ENCODE peak calls at places on chromosomes 13 and 19, in eight cellular contexts. W, B, S, I, J, Q, A and P are unnamed samples.

GRCh38 chr19:5949792-5950305 is 28.1 kb downstream of the RANBP3 start:
- DNase-seq in A (no peak), I (peak), S (no peak), B (peak), J (no peak), W (no peak), Q (no peak), P (peak)

GRCh38 chr19:36638862-36639510 is 27.7 kb downstream of the ZNF461 start:
- DNase-seq in Q (no peak), B (no peak), W (peak), I (no peak), A (peak), S (no peak), J (no peak), P (no peak)

GRCh38 chr19:18439025-18439909 is 1.3 kb upstream of the ISYNA1 start:
- DNase-seq in Q (no peak), W (peak), J (peak), B (peak), I (no peak), A (peak), S (no peak), P (no peak)

GRCh38 chr13:30634838-30635237 is 17.1 kb downstream of the USPL1 start:
- DNase-seq in I (no peak), B (no peak), Q (no peak), A (no peak), J (no peak), S (no peak), W (no peak), P (no peak)

GRCh38 chr19:39915101-39915847 is 19.2 kb downstream of the FCGBP start:
- DNase-seq in A (no peak), J (peak), B (no peak), Q (no peak), I (no peak), W (no peak), S (no peak), P (no peak)

GRCh38 chr13:27280841-27281240 is 10.2 kb downstream of the RASL11A start:
- DNase-seq in B (no peak), Q (no peak), W (no peak), J (no peak), S (no peak), I (no peak), A (no peak), P (no peak)

GRCh38 chr19:15464394-15465385 is at the start of gene RASAL3:
- DNase-seq in I (peak), B (peak), J (peak), S (no peak), A (peak), W (no peak), Q (peak), P (peak)

GRCh38 chr19:49631610-49632192 is 8.2 kb downstream of the RRAS start:
- DNase-seq in W (no peak), S (no peak), B (peak), J (no peak), A (no peak), Q (no peak), I (no peak), P (no peak)

GRCh38 chr19:7383284-7383683 is 34.5 kb downstream of the ARHGEF18 start:
- DNase-seq in A (no peak), B (no peak), W (no peak), J (no peak), Q (no peak), I (no peak), S (no peak), P (no peak)

GRCh38 chr19:11279505-11280236 is 16.3 kb upstream of the TSPAN16 start:
- DNase-seq in J (no peak), B (no peak), A (peak), Q (no peak), S (no peak), W (no peak), I (peak), P (peak)

GRCh38 chr13:48775285-48775684 is 121.6 kb downstream of the CYSLTR2 start:
- DNase-seq in S (peak), Q (no peak), B (no peak), J (no peak), A (no peak), I (no peak), W (peak), P (peak)

GRCh38 chr13:112756967-112757758 is 67.3 kb downstream of the ATP11A start:
- DNase-seq in A (no peak), B (no peak), I (no peak), W (peak), J (no peak), S (no peak), Q (peak), P (no peak)

GRCh38 chr19:50008532-50008931 is 16.6 kb downstream of the VRK3 start:
- DNase-seq in S (no peak), I (no peak), B (no peak), J (peak), W (no peak), A (no peak), Q (no peak), P (no peak)

GRCh38 chr13:87094646-87095045 is 576.5 kb upstream of the SLITRK5 start:
- DNase-seq in J (no peak), W (peak), A (peak), B (peak), I (no peak), S (no peak), Q (no peak), P (no peak)

GRCh38 chr13:30446122-30446500 is 19.6 kb downstream of the HMGB1 start:
- DNase-seq in J (no peak), Q (no peak), S (no peak), B (no peak), W (no peak), A (no peak), I (no peak), P (no peak)

GRCh38 chr13:99585609-99586008 is 84.3 kb downstream of the TM9SF2 start:
- DNase-seq in A (peak), B (no peak), W (no peak), I (no peak), S (no peak), Q (no peak), J (no peak), P (no peak)

GRCh38 chr13:113837554-113838355 is 26.1 kb downstream of the GAS6 start:
- DNase-seq in S (peak), B (peak), I (no peak), A (peak), W (peak), J (peak), Q (peak), P (no peak)

GRCh38 chr19:16878181-16878965 is 10.4 kb upstream of the F2RL3 start:
- DNase-seq in S (no peak), Q (no peak), B (peak), W (no peak), I (no peak), J (no peak), A (no peak), P (no peak)

GRCh38 chr19:33048806-33049676 is 15.6 kb downstream of the RHPN2 start:
- DNase-seq in W (no peak), B (no peak), A (peak), J (no peak), Q (no peak), S (no peak), I (no peak), P (no peak)

GRCh38 chr13:20495087-20496023 is 30.3 kb downstream of the CRYL1 start:
- DNase-seq in W (peak), Q (no peak), J (peak), A (peak), I (peak), S (no peak), B (no peak), P (peak)
- H3K4me3 ChIP-seq in W (no peak), Q (no peak), J (no peak), A (no peak), I (no peak), S (no peak), B (peak), P (no peak)

GRCh38 chr19:56113071-56113632 is 7.9 kb downstream of the ZNF787 start:
- DNase-seq in W (no peak), S (no peak), B (no peak), J (no peak), A (no peak), I (no peak), Q (no peak), P (no peak)
- H3K4me3 ChIP-seq in W (no peak), S (no peak), B (no peak), J (no peak), A (no peak), I (no peak), Q (no peak), P (no peak)

GRCh38 chr13:52949044-52949443 is 79.6 kb upstream of the OLFM4 start:
- DNase-seq in Q (no peak), J (no peak), I (no peak), S (no peak), A (no peak), W (no peak), B (no peak), P (no peak)

GRCh38 chr13:52955505-52955904 is 73.1 kb upstream of the OLFM4 start:
- DNase-seq in A (no peak), Q (no peak), B (no peak), I (no peak), W (no peak), J (peak), S (no peak), P (no peak)

GRCh38 chr13:52950436-52950960 is 78.1 kb upstream of the OLFM4 start:
- DNase-seq in J (no peak), W (no peak), I (no peak), S (no peak), B (no peak), A (no peak), Q (no peak), P (no peak)

GRCh38 chr13:52949744-52950143 is 78.9 kb upstream of the OLFM4 start:
- DNase-seq in A (no peak), B (peak), W (no peak), S (no peak), J (no peak), Q (no peak), I (no peak), P (no peak)

DNA sequence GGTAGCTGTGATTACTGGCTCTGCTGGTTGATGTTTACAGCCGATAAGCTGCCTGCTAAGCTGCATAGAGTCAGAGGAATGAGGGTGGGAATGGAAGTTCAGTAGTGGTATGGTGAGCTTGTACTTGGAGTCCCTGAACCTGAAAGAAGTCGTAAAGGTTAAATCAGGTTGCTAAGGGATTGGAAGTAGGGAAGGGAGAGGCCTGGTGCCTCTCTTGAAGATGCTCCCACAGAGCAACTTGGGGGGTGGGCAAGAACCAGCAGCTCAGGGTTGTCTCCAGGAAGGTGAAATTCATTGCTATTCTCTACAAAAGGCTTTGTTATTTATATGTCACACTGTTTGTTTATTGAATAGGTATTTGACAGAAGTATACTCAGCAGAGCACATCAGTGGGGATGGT is 73.8 kb upstream of the OLFM4 start:
- DNase-seq in I (no peak), A (no peak), S (no peak), B (no peak), W (no peak), J (peak), Q (no peak), P (no peak)
- H3K4me3 ChIP-seq in I (no peak), A (no peak), S (no peak), B (no peak), W (no peak), J (no peak), Q (no peak), P (no peak)

GRCh38 chr19:46000497-46001246 is 5.4 kb downstream of the CCDC61 start:
- DNase-seq in J (peak), A (no peak), W (peak), I (peak), B (peak), S (no peak), Q (no peak), P (peak)
- H3K4me3 ChIP-seq in J (peak), A (peak), W (peak), I (peak), B (no peak), S (peak), Q (no peak), P (peak)

DNA sequence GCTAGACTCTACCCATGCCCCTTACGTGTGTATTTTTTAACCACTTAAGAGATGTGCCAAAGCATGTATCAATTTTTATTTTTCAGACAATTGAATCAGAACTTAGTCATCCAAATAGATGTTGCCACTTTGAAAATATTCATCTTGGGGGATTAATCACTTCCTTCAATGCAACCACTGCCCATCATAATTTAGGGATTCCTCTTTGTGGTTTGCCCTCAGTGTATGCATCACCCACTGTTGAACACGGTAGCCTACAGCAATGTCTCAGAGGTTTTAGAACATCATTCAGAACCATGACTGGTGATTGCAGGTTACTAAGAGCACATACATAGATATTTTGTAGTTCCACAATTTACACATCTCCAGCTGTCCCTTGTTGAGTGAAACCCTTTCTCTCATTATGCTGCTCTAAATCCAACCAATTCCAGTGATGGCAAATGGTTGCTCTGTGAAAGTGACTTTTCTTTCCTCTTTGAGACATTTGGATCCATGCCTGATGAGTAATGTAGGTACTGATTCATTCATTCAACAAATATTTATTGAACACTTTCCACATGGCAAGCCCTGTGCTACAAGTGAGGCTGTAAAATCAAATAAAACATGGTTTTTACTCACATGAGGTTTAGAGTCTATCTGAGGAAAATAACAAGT is 60.6 kb upstream of the SERP2 start:
- DNase-seq in S (peak), W (peak), B (no peak), J (no peak), Q (no peak), A (peak), I (no peak), P (no peak)
- H3K4me3 ChIP-seq in S (no peak), W (no peak), B (no peak), J (no peak), Q (no peak), A (no peak), I (no peak), P (no peak)

GRCh38 chr19:3687393-3687773 is 12.9 kb downstream of the PIP5K1C start:
- DNase-seq in Q (no peak), B (peak), W (no peak), A (no peak), J (no peak), I (no peak), S (no peak), P (no peak)
- H3K4me3 ChIP-seq in Q (no peak), B (no peak), W (no peak), A (no peak), J (no peak), I (peak), S (no peak), P (no peak)

DNA sequence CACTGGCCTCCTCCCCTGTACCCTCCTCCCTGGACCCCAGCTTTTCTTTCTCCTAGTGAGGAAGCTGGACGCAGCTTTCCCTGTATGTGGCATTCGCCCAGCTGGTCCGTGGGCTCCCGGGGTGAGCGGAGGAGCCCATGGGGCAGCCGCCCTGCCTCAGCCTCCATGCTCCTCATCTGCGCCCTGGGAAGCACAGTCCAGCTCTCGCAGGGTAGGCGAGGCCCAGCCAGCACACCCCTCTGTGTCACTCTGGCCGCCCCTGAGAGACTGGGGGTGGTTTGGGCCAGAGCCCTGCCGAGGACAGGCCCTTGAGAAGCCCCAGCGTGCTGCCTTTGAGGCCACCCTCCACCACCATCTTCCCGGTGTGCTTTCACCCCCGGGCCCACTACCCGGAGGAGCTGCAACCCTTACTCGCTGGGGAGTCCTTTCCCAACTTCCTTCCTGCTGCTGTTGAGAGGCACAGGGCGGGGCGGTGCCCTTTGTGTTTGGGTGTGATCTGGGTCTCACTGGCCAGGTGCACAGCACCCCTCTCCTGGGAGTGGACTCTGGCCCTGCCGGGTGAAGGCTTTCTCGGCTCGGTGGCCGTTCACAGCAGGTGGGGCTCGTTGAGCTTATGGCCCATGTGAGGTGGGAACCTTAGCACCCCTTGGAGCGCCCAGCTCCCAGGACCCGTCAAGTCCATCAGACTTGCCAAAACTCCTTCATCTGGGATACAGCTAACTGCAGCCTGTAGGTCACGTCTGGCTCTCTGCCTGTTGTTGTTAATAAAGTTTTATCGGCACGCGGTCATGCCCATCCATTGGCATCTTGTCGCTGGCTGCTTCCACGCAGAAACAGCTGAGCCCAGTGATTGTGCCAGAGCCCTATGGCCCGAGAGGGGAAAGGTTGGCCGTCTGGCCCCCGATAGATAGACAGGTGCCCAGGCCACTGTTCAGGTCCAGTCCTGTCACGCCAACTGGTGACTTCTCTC is 3.2 kb downstream of the NCLN start:
- DNase-seq in Q (peak), B (peak), A (no peak), W (no peak), I (no peak), S (no peak), J (no peak), P (no peak)
- H3K4me3 ChIP-seq in Q (no peak), B (no peak), A (no peak), W (no peak), I (no peak), S (no peak), J (no peak), P (no peak)

DNA sequence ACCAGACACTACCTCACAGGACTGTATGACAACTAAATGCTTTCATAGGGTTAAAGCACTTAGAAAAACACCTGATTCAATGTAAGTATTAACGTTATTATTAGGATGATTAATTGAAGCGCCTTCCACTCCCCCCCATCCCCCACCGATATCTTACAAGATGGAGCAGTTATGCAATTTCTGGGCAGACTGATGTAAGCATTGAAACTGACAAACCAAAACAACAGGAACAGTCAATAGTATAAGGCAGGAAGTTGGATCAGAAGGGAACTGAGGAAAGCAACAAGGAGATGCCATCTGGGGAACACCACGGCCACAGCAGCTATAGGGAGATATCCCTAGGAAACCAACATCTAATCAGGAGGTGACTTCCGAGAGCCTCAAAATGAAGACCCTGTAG is 3.8 kb downstream of the LCP1 start:
- DNase-seq in B (peak), W (no peak), S (no peak), Q (no peak), A (no peak), I (no peak), J (no peak), P (no peak)
- H3K4me3 ChIP-seq in B (no peak), W (no peak), S (no peak), Q (no peak), A (no peak), I (peak), J (no peak), P (no peak)